ENCODE peak calls at places on chromosomes 12 and 14, in ten cellular contexts. One of them, this sample, is unnamed. For H3K4me1, the result is how much of the 10 kb centered on the place peaks cover.

GRCh38 chr12:88185988-88186387 is 43.9 kb downstream of the TMTC3 start:
- DNase-seq in CD4-positive, CD25-positive, alpha-beta regulatory T cell: no peak
- DNase-seq in CD8-positive, alpha-beta memory T cell: no peak
- DNase-seq in HCT116: peak
- DNase-seq in mesendoderm: no peak
- DNase-seq in left lung: no peak
- DNase-seq in body of pancreas: no peak
- DNase-seq in CD8-positive, alpha-beta T cell: no peak
- DNase-seq in hepatocyte: no peak
- DNase-seq in mammary epithelial cell: peak
- DNase-seq in this sample: no peak

GRCh38 chr12:104010800-104011199 is 39.2 kb downstream of the GLT8D2 start:
- DNase-seq in mesendoderm: no peak
- DNase-seq in hepatocyte: no peak
- DNase-seq in body of pancreas: no peak
- DNase-seq in HCT116: no peak
- DNase-seq in mammary epithelial cell: no peak
- DNase-seq in CD4-positive, CD25-positive, alpha-beta regulatory T cell: no peak
- DNase-seq in CD8-positive, alpha-beta T cell: no peak
- DNase-seq in CD8-positive, alpha-beta memory T cell: no peak
- DNase-seq in left lung: no peak
- DNase-seq in this sample: no peak

GRCh38 chr14:69948311-69948710 is 69.1 kb downstream of the SMOC1 start:
- DNase-seq in CD8-positive, alpha-beta memory T cell: no peak
- DNase-seq in left lung: no peak
- DNase-seq in CD8-positive, alpha-beta T cell: no peak
- DNase-seq in HCT116: no peak
- DNase-seq in body of pancreas: no peak
- DNase-seq in mammary epithelial cell: no peak
- DNase-seq in CD4-positive, CD25-positive, alpha-beta regulatory T cell: no peak
- DNase-seq in hepatocyte: no peak
- DNase-seq in mesendoderm: no peak
- DNase-seq in this sample: no peak

GRCh38 chr12:69553626-69554248 is 31.5 kb upstream of the CCT2 start:
- DNase-seq in hepatocyte: peak
- DNase-seq in HCT116: no peak
- DNase-seq in CD4-positive, CD25-positive, alpha-beta regulatory T cell: no peak
- DNase-seq in mesendoderm: no peak
- DNase-seq in body of pancreas: peak
- DNase-seq in left lung: no peak
- DNase-seq in CD8-positive, alpha-beta T cell: no peak
- DNase-seq in CD8-positive, alpha-beta memory T cell: no peak
- DNase-seq in mammary epithelial cell: peak
- DNase-seq in this sample: peak

GRCh38 chr14:20035938-20036337 is at the start of gene OR4K13:
- DNase-seq in mesendoderm: no peak
- DNase-seq in CD4-positive, CD25-positive, alpha-beta regulatory T cell: no peak
- DNase-seq in CD8-positive, alpha-beta memory T cell: no peak
- DNase-seq in left lung: no peak
- DNase-seq in body of pancreas: no peak
- DNase-seq in mammary epithelial cell: no peak
- DNase-seq in CD8-positive, alpha-beta T cell: no peak
- DNase-seq in hepatocyte: no peak
- DNase-seq in HCT116: no peak
- DNase-seq in this sample: no peak

GRCh38 chr12:42587564-42588307 is 1.8 kb downstream of the PRICKLE1 start:
- DNase-seq in CD8-positive, alpha-beta memory T cell: no peak
- DNase-seq in CD4-positive, CD25-positive, alpha-beta regulatory T cell: no peak
- DNase-seq in left lung: no peak
- DNase-seq in mammary epithelial cell: no peak
- DNase-seq in body of pancreas: no peak
- DNase-seq in HCT116: no peak
- DNase-seq in mesendoderm: no peak
- DNase-seq in CD8-positive, alpha-beta T cell: no peak
- DNase-seq in hepatocyte: peak
- DNase-seq in this sample: peak

GRCh38 chr12:53728206-53728605 is 954 bp upstream of the CALCOCO1 start:
- DNase-seq in CD8-positive, alpha-beta T cell: no peak
- DNase-seq in HCT116: no peak
- DNase-seq in mesendoderm: no peak
- DNase-seq in CD8-positive, alpha-beta memory T cell: no peak
- DNase-seq in CD4-positive, CD25-positive, alpha-beta regulatory T cell: no peak
- DNase-seq in mammary epithelial cell: no peak
- DNase-seq in left lung: no peak
- DNase-seq in hepatocyte: no peak
- DNase-seq in body of pancreas: no peak
- DNase-seq in this sample: no peak

GRCh38 chr12:24879644-24880043 is 69.3 kb downstream of the BCAT1 start:
- DNase-seq in HCT116: no peak
- DNase-seq in mammary epithelial cell: no peak
- DNase-seq in CD8-positive, alpha-beta memory T cell: no peak
- DNase-seq in CD4-positive, CD25-positive, alpha-beta regulatory T cell: no peak
- DNase-seq in mesendoderm: no peak
- DNase-seq in body of pancreas: no peak
- DNase-seq in hepatocyte: no peak
- DNase-seq in left lung: no peak
- DNase-seq in CD8-positive, alpha-beta T cell: no peak
- DNase-seq in this sample: no peak

GRCh38 chr12:122064780-122065588 is 13.6 kb upstream of the MLXIP start:
- DNase-seq in body of pancreas: peak
- DNase-seq in mammary epithelial cell: no peak
- DNase-seq in CD8-positive, alpha-beta memory T cell: no peak
- DNase-seq in CD8-positive, alpha-beta T cell: no peak
- DNase-seq in HCT116: peak
- DNase-seq in hepatocyte: peak
- DNase-seq in mesendoderm: peak
- DNase-seq in left lung: peak
- DNase-seq in CD4-positive, CD25-positive, alpha-beta regulatory T cell: no peak
- DNase-seq in this sample: peak

GRCh38 chr12:10753066-10753465 is 29.9 kb upstream of the YBX3 start:
- DNase-seq in mammary epithelial cell: peak
- DNase-seq in CD8-positive, alpha-beta memory T cell: no peak
- DNase-seq in hepatocyte: peak
- DNase-seq in CD4-positive, CD25-positive, alpha-beta regulatory T cell: no peak
- DNase-seq in left lung: no peak
- DNase-seq in HCT116: no peak
- DNase-seq in CD8-positive, alpha-beta T cell: no peak
- DNase-seq in mesendoderm: no peak
- DNase-seq in body of pancreas: no peak
- DNase-seq in this sample: peak

GRCh38 chr14:68784995-68785816 is 7.7 kb downstream of the ZFP36L1 start:
- DNase-seq in CD8-positive, alpha-beta memory T cell: no peak
- DNase-seq in HCT116: peak
- DNase-seq in left lung: no peak
- DNase-seq in CD4-positive, CD25-positive, alpha-beta regulatory T cell: no peak
- DNase-seq in mammary epithelial cell: peak
- DNase-seq in body of pancreas: peak
- DNase-seq in CD8-positive, alpha-beta T cell: no peak
- DNase-seq in hepatocyte: peak
- DNase-seq in mesendoderm: no peak
- DNase-seq in this sample: no peak
- H3K4me1 ChIP-seq in CD8-positive, alpha-beta memory T cell: half or more
- H3K4me1 ChIP-seq in HCT116: half or more
- H3K4me1 ChIP-seq in left lung: under half
- H3K4me1 ChIP-seq in CD4-positive, CD25-positive, alpha-beta regulatory T cell: half or more
- H3K4me1 ChIP-seq in mammary epithelial cell: under half
- H3K4me1 ChIP-seq in body of pancreas: half or more
- H3K4me1 ChIP-seq in CD8-positive, alpha-beta T cell: half or more
- H3K4me1 ChIP-seq in hepatocyte: half or more
- H3K4me1 ChIP-seq in mesendoderm: under half
- H3K4me1 ChIP-seq in this sample: under half

GRCh38 chr12:108779998-108780688 is 48.8 kb upstream of the CORO1C start:
- DNase-seq in CD8-positive, alpha-beta T cell: no peak
- DNase-seq in CD8-positive, alpha-beta memory T cell: no peak
- DNase-seq in hepatocyte: no peak
- DNase-seq in body of pancreas: no peak
- DNase-seq in left lung: no peak
- DNase-seq in mammary epithelial cell: no peak
- DNase-seq in mesendoderm: no peak
- DNase-seq in HCT116: no peak
- DNase-seq in CD4-positive, CD25-positive, alpha-beta regulatory T cell: no peak
- DNase-seq in this sample: no peak

GRCh38 chr12:108782971-108783370 is 51.7 kb upstream of the CORO1C start:
- DNase-seq in mammary epithelial cell: no peak
- DNase-seq in CD8-positive, alpha-beta memory T cell: no peak
- DNase-seq in body of pancreas: no peak
- DNase-seq in left lung: no peak
- DNase-seq in hepatocyte: no peak
- DNase-seq in HCT116: no peak
- DNase-seq in CD4-positive, CD25-positive, alpha-beta regulatory T cell: no peak
- DNase-seq in CD8-positive, alpha-beta T cell: no peak
- DNase-seq in mesendoderm: no peak
- DNase-seq in this sample: no peak

GRCh38 chr12:108784270-108784669 is 53.0 kb upstream of the CORO1C start:
- DNase-seq in CD4-positive, CD25-positive, alpha-beta regulatory T cell: no peak
- DNase-seq in CD8-positive, alpha-beta memory T cell: no peak
- DNase-seq in mesendoderm: no peak
- DNase-seq in CD8-positive, alpha-beta T cell: no peak
- DNase-seq in mammary epithelial cell: no peak
- DNase-seq in left lung: peak
- DNase-seq in body of pancreas: no peak
- DNase-seq in hepatocyte: no peak
- DNase-seq in HCT116: no peak
- DNase-seq in this sample: no peak

GRCh38 chr12:108786450-108786849 is 55.1 kb upstream of the CORO1C start:
- DNase-seq in CD8-positive, alpha-beta memory T cell: no peak
- DNase-seq in CD4-positive, CD25-positive, alpha-beta regulatory T cell: no peak
- DNase-seq in body of pancreas: no peak
- DNase-seq in mammary epithelial cell: no peak
- DNase-seq in HCT116: no peak
- DNase-seq in CD8-positive, alpha-beta T cell: no peak
- DNase-seq in left lung: no peak
- DNase-seq in hepatocyte: no peak
- DNase-seq in mesendoderm: no peak
- DNase-seq in this sample: no peak

GRCh38 chr12:108783446-108783845 is 52.1 kb upstream of the CORO1C start:
- DNase-seq in CD8-positive, alpha-beta memory T cell: no peak
- DNase-seq in mesendoderm: no peak
- DNase-seq in CD4-positive, CD25-positive, alpha-beta regulatory T cell: no peak
- DNase-seq in mammary epithelial cell: no peak
- DNase-seq in HCT116: no peak
- DNase-seq in body of pancreas: no peak
- DNase-seq in left lung: no peak
- DNase-seq in hepatocyte: peak
- DNase-seq in CD8-positive, alpha-beta T cell: no peak
- DNase-seq in this sample: no peak
- H3K4me1 ChIP-seq in CD8-positive, alpha-beta memory T cell: under half
- H3K4me1 ChIP-seq in mesendoderm: under half
- H3K4me1 ChIP-seq in CD4-positive, CD25-positive, alpha-beta regulatory T cell: under half
- H3K4me1 ChIP-seq in mammary epithelial cell: under half
- H3K4me1 ChIP-seq in HCT116: under half
- H3K4me1 ChIP-seq in body of pancreas: under half
- H3K4me1 ChIP-seq in left lung: under half
- H3K4me1 ChIP-seq in hepatocyte: under half
- H3K4me1 ChIP-seq in CD8-positive, alpha-beta T cell: under half
- H3K4me1 ChIP-seq in this sample: under half

GRCh38 chr12:56271031-56271430 is 4.3 kb downstream of the COQ10A start:
- DNase-seq in CD8-positive, alpha-beta memory T cell: no peak
- DNase-seq in mammary epithelial cell: peak
- DNase-seq in body of pancreas: no peak
- DNase-seq in CD4-positive, CD25-positive, alpha-beta regulatory T cell: no peak
- DNase-seq in HCT116: no peak
- DNase-seq in CD8-positive, alpha-beta T cell: no peak
- DNase-seq in hepatocyte: peak
- DNase-seq in mesendoderm: peak
- DNase-seq in left lung: no peak
- DNase-seq in this sample: peak

GRCh38 chr12:56261503-56262230 is 3.5 kb upstream of the ANKRD52 start:
- DNase-seq in body of pancreas: no peak
- DNase-seq in hepatocyte: peak
- DNase-seq in HCT116: peak
- DNase-seq in mammary epithelial cell: peak
- DNase-seq in CD8-positive, alpha-beta T cell: no peak
- DNase-seq in CD8-positive, alpha-beta memory T cell: no peak
- DNase-seq in mesendoderm: peak
- DNase-seq in CD4-positive, CD25-positive, alpha-beta regulatory T cell: no peak
- DNase-seq in left lung: no peak
- DNase-seq in this sample: no peak

GRCh38 chr12:56266634-56267442 is at the start of gene COQ10A:
- DNase-seq in hepatocyte: peak
- DNase-seq in body of pancreas: peak
- DNase-seq in mammary epithelial cell: peak
- DNase-seq in CD8-positive, alpha-beta memory T cell: peak
- DNase-seq in CD8-positive, alpha-beta T cell: peak
- DNase-seq in CD4-positive, CD25-positive, alpha-beta regulatory T cell: peak
- DNase-seq in mesendoderm: peak
- DNase-seq in HCT116: peak
- DNase-seq in left lung: peak
- DNase-seq in this sample: peak

DNA sequence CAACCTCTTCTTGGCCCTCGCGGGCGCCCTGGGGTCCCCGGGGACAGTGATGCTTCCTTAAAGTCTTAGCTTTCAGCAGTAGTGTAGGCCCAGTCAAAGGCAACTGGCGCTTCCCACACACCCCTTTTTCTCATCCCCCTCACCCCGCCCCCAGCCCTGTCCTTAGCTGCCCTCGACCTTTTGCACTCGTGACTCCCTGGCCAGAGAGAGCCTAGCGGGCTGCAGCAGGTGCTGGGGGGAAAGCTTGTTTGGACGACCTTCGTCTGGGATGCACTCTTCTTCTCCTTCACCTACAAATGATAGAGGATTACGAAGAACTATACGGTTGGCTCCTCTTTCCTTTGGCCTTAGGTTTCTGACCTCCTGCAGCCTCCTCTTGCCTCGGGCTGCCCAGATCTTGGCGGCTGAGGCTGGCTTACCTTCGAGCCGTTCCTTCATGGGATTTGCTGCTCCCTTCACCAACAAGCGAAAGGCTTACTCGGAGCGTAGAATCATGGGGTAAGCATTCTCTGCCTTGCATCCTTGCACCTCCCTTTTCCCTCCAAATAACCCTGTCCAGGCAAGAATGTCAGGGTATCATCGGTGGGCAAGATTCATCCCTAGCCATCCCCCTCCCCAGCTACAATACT is 815 bp downstream of the COQ10A start:
- DNase-seq in HCT116: no peak
- DNase-seq in body of pancreas: peak
- DNase-seq in mammary epithelial cell: no peak
- DNase-seq in CD4-positive, CD25-positive, alpha-beta regulatory T cell: no peak
- DNase-seq in CD8-positive, alpha-beta memory T cell: no peak
- DNase-seq in left lung: no peak
- DNase-seq in hepatocyte: peak
- DNase-seq in mesendoderm: peak
- DNase-seq in CD8-positive, alpha-beta T cell: no peak
- DNase-seq in this sample: peak
- H3K4me1 ChIP-seq in HCT116: under half
- H3K4me1 ChIP-seq in body of pancreas: under half
- H3K4me1 ChIP-seq in mammary epithelial cell: under half
- H3K4me1 ChIP-seq in CD4-positive, CD25-positive, alpha-beta regulatory T cell: under half
- H3K4me1 ChIP-seq in CD8-positive, alpha-beta memory T cell: under half
- H3K4me1 ChIP-seq in left lung: under half
- H3K4me1 ChIP-seq in hepatocyte: under half
- H3K4me1 ChIP-seq in mesendoderm: under half
- H3K4me1 ChIP-seq in CD8-positive, alpha-beta T cell: under half
- H3K4me1 ChIP-seq in this sample: under half

DNA sequence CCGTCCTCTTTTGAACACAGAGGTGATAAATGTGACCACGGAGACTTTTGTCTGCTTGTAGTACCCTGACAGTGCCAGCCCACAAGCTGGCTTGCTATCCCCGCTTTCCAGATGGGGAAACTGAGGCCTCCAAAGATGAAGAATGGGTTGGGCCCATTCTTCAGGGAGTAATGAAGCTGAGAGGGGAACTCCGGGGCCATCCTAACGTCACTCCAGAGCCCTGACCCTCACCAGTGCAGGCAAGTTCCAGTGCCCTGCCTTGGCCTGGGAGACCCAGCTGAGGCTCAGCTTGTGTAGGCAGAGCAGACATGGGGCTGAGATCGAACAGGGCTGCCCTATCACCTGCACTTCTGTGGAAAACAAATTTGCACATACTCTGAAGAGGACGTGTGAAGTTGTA is 277.1 kb downstream of the DPF3 start:
- DNase-seq in hepatocyte: no peak
- DNase-seq in body of pancreas: no peak
- DNase-seq in CD8-positive, alpha-beta memory T cell: no peak
- DNase-seq in CD4-positive, CD25-positive, alpha-beta regulatory T cell: no peak
- DNase-seq in left lung: no peak
- DNase-seq in CD8-positive, alpha-beta T cell: no peak
- DNase-seq in mammary epithelial cell: no peak
- DNase-seq in HCT116: no peak
- DNase-seq in mesendoderm: no peak
- DNase-seq in this sample: no peak
- H3K4me1 ChIP-seq in hepatocyte: under half
- H3K4me1 ChIP-seq in body of pancreas: under half
- H3K4me1 ChIP-seq in CD8-positive, alpha-beta memory T cell: under half
- H3K4me1 ChIP-seq in CD4-positive, CD25-positive, alpha-beta regulatory T cell: under half
- H3K4me1 ChIP-seq in left lung: under half
- H3K4me1 ChIP-seq in CD8-positive, alpha-beta T cell: under half
- H3K4me1 ChIP-seq in mammary epithelial cell: under half
- H3K4me1 ChIP-seq in HCT116: under half
- H3K4me1 ChIP-seq in mesendoderm: under half
- H3K4me1 ChIP-seq in this sample: under half

This sample was measured in cardiac muscle cell.